ENCODE peak calls at places on chromosomes 12 and 14, in five cellular contexts. One of them, this sample, is unnamed.

GRCh38 chr12:131082795-131083194 is 129.1 kb downstream of the ADGRD1 start:
- DNase-seq in uterus: no peak
- DNase-seq in A549: no peak
- DNase-seq in GM23338: no peak
- DNase-seq in transverse colon: no peak
- DNase-seq in this sample: no peak

GRCh38 chr12:65825573-65826512 is 1.6 kb downstream of the HMGA2 start:
- DNase-seq in uterus: no peak
- DNase-seq in transverse colon: peak
- DNase-seq in GM23338: peak
- DNase-seq in A549: peak
- DNase-seq in this sample: no peak

GRCh38 chr14:84442481-84442880 is 1087.5 kb upstream of the FLRT2 start:
- DNase-seq in uterus: no peak
- DNase-seq in A549: no peak
- DNase-seq in GM23338: no peak
- DNase-seq in transverse colon: no peak
- DNase-seq in this sample: no peak

GRCh38 chr12:68119724-68120211 is 39.8 kb downstream of the IFNG start:
- DNase-seq in transverse colon: no peak
- DNase-seq in A549: no peak
- DNase-seq in uterus: no peak
- DNase-seq in GM23338: no peak
- DNase-seq in this sample: no peak

GRCh38 chr12:64400041-64400440 is 4.2 kb upstream of the XPOT start:
- DNase-seq in A549: no peak
- DNase-seq in transverse colon: no peak
- DNase-seq in GM23338: peak
- DNase-seq in uterus: no peak
- DNase-seq in this sample: peak

GRCh38 chr12:1054103-1054838 is 63.2 kb downstream of the ERC1 start:
- DNase-seq in A549: no peak
- DNase-seq in GM23338: peak
- DNase-seq in uterus: no peak
- DNase-seq in transverse colon: no peak
- DNase-seq in this sample: no peak

GRCh38 chr12:109963743-109964429 is 32.3 kb downstream of the GIT2 start:
- DNase-seq in A549: no peak
- DNase-seq in transverse colon: peak
- DNase-seq in GM23338: no peak
- DNase-seq in uterus: peak
- DNase-seq in this sample: peak

GRCh38 chr12:32312049-32312670 is 87.2 kb upstream of the FGD4 start:
- DNase-seq in uterus: no peak
- DNase-seq in GM23338: peak
- DNase-seq in transverse colon: no peak
- DNase-seq in A549: peak
- DNase-seq in this sample: peak

GRCh38 chr14:32038876-32039275 is 38.2 kb upstream of the ARHGAP5 start:
- DNase-seq in GM23338: no peak
- DNase-seq in uterus: no peak
- DNase-seq in transverse colon: no peak
- DNase-seq in A549: no peak
- DNase-seq in this sample: no peak

GRCh38 chr14:77391441-77391840 is 14.3 kb downstream of the SAMD15 start:
- DNase-seq in A549: no peak
- DNase-seq in GM23338: no peak
- DNase-seq in uterus: no peak
- DNase-seq in transverse colon: no peak
- DNase-seq in this sample: no peak

GRCh38 chr14:69693145-69693544 is 73.8 kb upstream of the SRSF5 start:
- DNase-seq in uterus: no peak
- DNase-seq in GM23338: no peak
- DNase-seq in A549: no peak
- DNase-seq in transverse colon: peak
- DNase-seq in this sample: no peak

GRCh38 chr12:40241741-40242140 is 16.9 kb downstream of the LRRK2 start:
- DNase-seq in transverse colon: no peak
- DNase-seq in uterus: no peak
- DNase-seq in A549: no peak
- DNase-seq in GM23338: no peak
- DNase-seq in this sample: no peak

GRCh38 chr14:85414142-85414541 is 115.8 kb upstream of the FLRT2 start:
- DNase-seq in A549: no peak
- DNase-seq in GM23338: no peak
- DNase-seq in uterus: no peak
- DNase-seq in transverse colon: no peak
- DNase-seq in this sample: no peak

GRCh38 chr12:5592313-5592712 is 160.4 kb downstream of the NTF3 start:
- DNase-seq in GM23338: no peak
- DNase-seq in uterus: no peak
- DNase-seq in A549: no peak
- DNase-seq in transverse colon: no peak
- DNase-seq in this sample: no peak

GRCh38 chr12:5344131-5344530 is 87.8 kb upstream of the NTF3 start:
- DNase-seq in uterus: no peak
- DNase-seq in A549: no peak
- DNase-seq in GM23338: no peak
- DNase-seq in transverse colon: no peak
- DNase-seq in this sample: no peak

GRCh38 chr14:26859483-26859882 is 261.6 kb upstream of the NOVA1 start:
- DNase-seq in uterus: no peak
- DNase-seq in A549: no peak
- DNase-seq in GM23338: no peak
- DNase-seq in transverse colon: no peak
- DNase-seq in this sample: no peak

GRCh38 chr12:46935448-46935847 is 109.7 kb upstream of the SLC38A4 start:
- DNase-seq in uterus: no peak
- DNase-seq in transverse colon: no peak
- DNase-seq in GM23338: no peak
- DNase-seq in A549: no peak
- DNase-seq in this sample: no peak

GRCh38 chr14:99035712-99036593 is 236.0 kb downstream of the BCL11B start:
- DNase-seq in uterus: peak
- DNase-seq in transverse colon: peak
- DNase-seq in GM23338: peak
- DNase-seq in A549: peak
- DNase-seq in this sample: peak

GRCh38 chr14:103740991-103741689 is 25.5 kb downstream of the ZFYVE21 start:
- DNase-seq in A549: no peak
- DNase-seq in GM23338: no peak
- DNase-seq in transverse colon: no peak
- DNase-seq in uterus: no peak
- DNase-seq in this sample: no peak

GRCh38 chr12:63151898-63152700 is 1.1 kb upstream of the AVPR1A start:
- DNase-seq in GM23338: peak
- DNase-seq in A549: peak
- DNase-seq in uterus: peak
- DNase-seq in transverse colon: peak
- DNase-seq in this sample: peak

GRCh38 chr14:68757618-68758081 is 35.2 kb downstream of the ZFP36L1 start:
- DNase-seq in GM23338: no peak
- DNase-seq in uterus: no peak
- DNase-seq in A549: no peak
- DNase-seq in transverse colon: no peak
- DNase-seq in this sample: no peak

GRCh38 chr14:24630872-24631477 is 3.0 kb downstream of the GZMB start:
- DNase-seq in uterus: no peak
- DNase-seq in transverse colon: peak
- DNase-seq in GM23338: no peak
- DNase-seq in A549: no peak
- DNase-seq in this sample: no peak

GRCh38 chr14:102560436-102561261 is 31.8 kb upstream of the RCOR1 start:
- DNase-seq in GM23338: no peak
- DNase-seq in A549: no peak
- DNase-seq in uterus: no peak
- DNase-seq in transverse colon: no peak
- DNase-seq in this sample: no peak

GRCh38 chr12:82279597-82279996 is 78.6 kb downstream of the CCDC59 start:
- DNase-seq in GM23338: no peak
- DNase-seq in A549: no peak
- DNase-seq in uterus: no peak
- DNase-seq in transverse colon: no peak
- DNase-seq in this sample: no peak

GRCh38 chr14:24692382-24693352 is 58.7 kb upstream of the GZMB start:
- DNase-seq in GM23338: no peak
- DNase-seq in transverse colon: no peak
- DNase-seq in A549: no peak
- DNase-seq in uterus: no peak
- DNase-seq in this sample: no peak

GRCh38 chr12:32118806-32119205 is 12.2 kb downstream of the BICD1 start:
- DNase-seq in transverse colon: no peak
- DNase-seq in A549: no peak
- DNase-seq in uterus: no peak
- DNase-seq in GM23338: no peak
- DNase-seq in this sample: no peak

GRCh38 chr14:71117839-71118743 is 210.8 kb downstream of the PCNX1 start:
- DNase-seq in A549: no peak
- DNase-seq in transverse colon: peak
- DNase-seq in uterus: no peak
- DNase-seq in GM23338: peak
- DNase-seq in this sample: peak

GRCh38 chr14:26595922-26596721 is 1.7 kb downstream of the NOVA1 start:
- DNase-seq in GM23338: no peak
- DNase-seq in uterus: no peak
- DNase-seq in transverse colon: no peak
- DNase-seq in A549: no peak
- DNase-seq in this sample: no peak

GRCh38 chr12:10393291-10393690 is 3.5 kb upstream of the KLRK1 start:
- DNase-seq in A549: no peak
- DNase-seq in GM23338: no peak
- DNase-seq in transverse colon: no peak
- DNase-seq in uterus: no peak
- DNase-seq in this sample: no peak

GRCh38 chr14:55698051-55698450 is 118.0 kb downstream of the KTN1 start:
- DNase-seq in GM23338: no peak
- DNase-seq in uterus: no peak
- DNase-seq in A549: peak
- DNase-seq in transverse colon: peak
- DNase-seq in this sample: no peak

GRCh38 chr12:62694632-62695031 is 228.0 kb downstream of the MON2 start:
- DNase-seq in transverse colon: no peak
- DNase-seq in GM23338: no peak
- DNase-seq in A549: no peak
- DNase-seq in uterus: no peak
- DNase-seq in this sample: no peak

GRCh38 chr12:75944097-75944904 is 87.3 kb downstream of the PHLDA1 start:
- DNase-seq in transverse colon: no peak
- DNase-seq in GM23338: peak
- DNase-seq in uterus: no peak
- DNase-seq in A549: peak
- DNase-seq in this sample: peak

GRCh38 chr12:95583933-95584332 is 32.7 kb upstream of the USP44 start:
- DNase-seq in A549: no peak
- DNase-seq in uterus: no peak
- DNase-seq in GM23338: no peak
- DNase-seq in transverse colon: no peak
- DNase-seq in this sample: no peak

GRCh38 chr12:95577820-95578219 is 26.5 kb upstream of the USP44 start:
- DNase-seq in A549: no peak
- DNase-seq in transverse colon: no peak
- DNase-seq in uterus: no peak
- DNase-seq in GM23338: no peak
- DNase-seq in this sample: no peak

GRCh38 chr12:95582230-95583058 is 31.2 kb upstream of the USP44 start:
- DNase-seq in uterus: no peak
- DNase-seq in transverse colon: no peak
- DNase-seq in A549: peak
- DNase-seq in GM23338: peak
- DNase-seq in this sample: no peak
- TF ChIP-seq CTCF in uterus: peak
- TF ChIP-seq CTCF in transverse colon: peak
- TF ChIP-seq CTCF in A549: peak
- TF ChIP-seq CTCF in GM23338: peak
- TF ChIP-seq CTCF in this sample: peak

DNA sequence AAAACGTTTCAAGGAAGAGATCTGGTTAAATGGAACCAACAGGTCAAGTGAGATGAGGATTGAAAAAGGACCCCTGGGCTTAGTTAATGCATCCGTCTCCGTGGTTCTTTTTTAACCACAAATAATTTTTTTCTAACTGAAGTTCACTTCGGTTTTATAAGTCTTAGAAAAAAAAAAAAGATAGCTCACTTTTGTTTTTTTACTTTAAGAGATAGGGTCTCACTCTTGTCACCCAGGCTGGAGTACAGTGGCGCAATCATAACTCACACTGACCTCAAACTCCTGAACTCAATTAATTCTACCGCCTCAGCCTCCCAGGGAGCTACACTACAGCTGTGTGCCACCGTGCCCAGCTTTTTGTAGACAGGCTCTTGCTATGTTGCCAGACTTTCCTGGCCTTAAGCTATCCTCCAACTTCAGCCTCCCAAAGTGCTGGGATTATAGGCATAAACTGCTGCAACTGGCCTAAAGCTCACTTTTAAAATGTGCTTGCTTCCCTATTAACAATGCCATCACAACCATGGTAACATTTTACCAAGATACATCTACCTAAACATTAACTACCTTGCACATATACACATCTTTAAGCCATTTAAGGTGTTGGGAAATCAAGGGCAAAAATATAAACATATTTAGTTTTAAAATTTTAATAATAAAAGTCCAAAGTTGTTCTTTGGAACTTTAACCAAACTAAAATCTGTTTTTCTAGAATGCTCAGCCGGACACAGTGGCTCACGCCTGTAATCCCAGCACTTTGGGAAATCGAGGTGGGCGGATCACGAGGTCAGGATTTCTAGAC is 11.6 kb downstream of the HNRNPC start:
- DNase-seq in uterus: no peak
- DNase-seq in GM23338: no peak
- DNase-seq in transverse colon: no peak
- DNase-seq in A549: no peak
- DNase-seq in this sample: no peak
- H3K4me3 ChIP-seq in uterus: no peak
- H3K4me3 ChIP-seq in GM23338: peak
- H3K4me3 ChIP-seq in transverse colon: no peak
- H3K4me3 ChIP-seq in A549: no peak
- H3K4me3 ChIP-seq in this sample: no peak

DNA sequence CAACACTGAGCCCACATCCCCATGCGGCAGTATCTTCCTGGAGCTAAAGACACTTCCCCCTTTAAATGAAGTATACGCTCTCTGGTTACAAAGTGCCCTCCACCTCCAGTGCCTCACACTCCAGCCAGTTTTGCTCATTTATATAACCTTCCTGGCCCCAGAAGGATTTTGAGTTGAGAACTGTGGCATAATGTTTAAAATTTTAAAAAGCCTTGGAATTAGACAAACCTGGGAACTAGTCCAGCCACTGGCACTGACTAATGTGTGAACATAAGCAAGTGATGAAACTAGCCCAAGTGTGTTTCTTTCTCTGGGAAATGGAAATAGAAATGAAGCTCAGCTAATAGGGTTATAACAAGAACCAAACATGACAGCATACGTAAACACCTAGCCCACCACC is 723.7 kb upstream of the USP15 start:
- DNase-seq in GM23338: no peak
- DNase-seq in transverse colon: no peak
- DNase-seq in A549: no peak
- DNase-seq in uterus: no peak
- DNase-seq in this sample: no peak
- TF ChIP-seq CTCF in GM23338: no peak
- TF ChIP-seq CTCF in transverse colon: no peak
- TF ChIP-seq CTCF in A549: no peak
- TF ChIP-seq CTCF in uterus: no peak
- TF ChIP-seq CTCF in this sample: no peak

GRCh38 chr14:87184180-87184579 is 808.8 kb downstream of the GALC start:
- DNase-seq in transverse colon: no peak
- DNase-seq in GM23338: no peak
- DNase-seq in A549: no peak
- DNase-seq in uterus: no peak
- DNase-seq in this sample: no peak
- H3K4me3 ChIP-seq in transverse colon: no peak
- H3K4me3 ChIP-seq in GM23338: no peak
- H3K4me3 ChIP-seq in A549: no peak
- H3K4me3 ChIP-seq in uterus: no peak
- H3K4me3 ChIP-seq in this sample: no peak

This sample was measured in AG04450.